ENCODE peak calls at places on chromosome 21, in nine cellular contexts. K is stimulated activated CD4-positive, alpha-beta T cell treated with anti-CD3 and anti-CD28 coated beads, TNF-alpha, amount 100 ng/mL, for 24 hours; W is CD4-positive, alpha-beta memory T cell; J is NCI-H774; D is epithelial cell of prostate; C is sigmoid colon; O is kidney tubule cell; X is activated naive CD4-positive, alpha-beta T cell treated with anti-CD3 and anti-CD28 coated beads, Interleukin-2, amount 10 ng/mL, durations not matched to agents 7 days and 5 days; P is adipocyte. H is an unnamed sample.

GRCh38 chr21:28959367-28960099 is 33.1 kb downstream of the LTN1 start:
- DNase-seq in K (no peak), W (no peak), J (no peak), D (no peak), C (no peak), O (peak), X (no peak), P (peak), H (no peak)

GRCh38 chr21:36747815-36748381 is 49.0 kb downstream of the SIM2 start:
- DNase-seq in K (no peak), W (no peak), J (peak), D (no peak), C (no peak), O (peak), X (peak), P (peak), H (peak)

GRCh38 chr21:42080788-42081083 is 9.6 kb downstream of the UMODL1 start:
- DNase-seq in K (no peak), W (no peak), J (no peak), D (no peak), C (no peak), O (peak), X (no peak), P (peak), H (no peak)

GRCh38 chr21:46022551-46023107 is 41.1 kb downstream of the COL6A1 start:
- DNase-seq in K (no peak), W (no peak), J (peak), D (no peak), C (peak), O (no peak), X (peak), P (no peak), H (peak)

GRCh38 chr21:31850886-31851285 is 21.9 kb upstream of the HUNK start:
- DNase-seq in K (no peak), W (no peak), J (no peak), D (no peak), C (no peak), O (no peak), X (no peak), P (no peak), H (no peak)

GRCh38 chr21:31176080-31176551 is 137.8 kb upstream of the KRTAP19-8 start:
- DNase-seq in K (no peak), W (peak), J (no peak), D (no peak), C (no peak), O (no peak), X (no peak), P (no peak), H (no peak)

GRCh38 chr21:45534591-45535331 is 7.5 kb downstream of the SLC19A1 start:
- DNase-seq in K (no peak), W (no peak), J (no peak), D (no peak), C (peak), O (no peak), X (peak), P (no peak), H (no peak)

GRCh38 chr21:16154961-16155360 is 425.2 kb downstream of the USP25 start:
- DNase-seq in K (no peak), W (no peak), J (no peak), D (no peak), C (no peak), O (no peak), X (no peak), P (no peak), H (no peak)

GRCh38 chr21:29104239-29104708 is 26.2 kb upstream of the MAP3K7CL start:
- DNase-seq in K (no peak), W (no peak), J (no peak), D (no peak), C (no peak), O (peak), X (no peak), P (peak), H (no peak)

GRCh38 chr21:42685036-42685435 is 31.6 kb downstream of the PDE9A start:
- DNase-seq in K (no peak), W (no peak), J (no peak), D (no peak), C (no peak), O (no peak), X (peak), P (no peak), H (no peak)

GRCh38 chr21:43021191-43021590 is 46.8 kb downstream of the PKNOX1 start:
- DNase-seq in K (no peak), W (no peak), J (no peak), D (no peak), C (no peak), O (no peak), X (no peak), P (no peak), H (peak)

GRCh38 chr21:17780539-17780938 is 38.6 kb downstream of the C21orf91 start:
- DNase-seq in K (no peak), W (peak), J (no peak), D (no peak), C (no peak), O (peak), X (peak), P (no peak), H (no peak)

GRCh38 chr21:40719615-40720014 is 127.3 kb downstream of the DSCAM start:
- DNase-seq in K (no peak), W (no peak), J (no peak), D (no peak), C (no peak), O (no peak), X (no peak), P (no peak), H (no peak)

GRCh38 chr21:34082769-34083168 is 9.4 kb downstream of the MRPS6 start:
- DNase-seq in K (no peak), W (no peak), J (no peak), D (no peak), C (no peak), O (no peak), X (no peak), P (no peak), H (no peak)

GRCh38 chr21:18030248-18030647 is 211.1 kb upstream of the C21orf91 start:
- DNase-seq in K (no peak), W (no peak), J (no peak), D (peak), C (no peak), O (peak), X (no peak), P (no peak), H (no peak)

GRCh38 chr21:21183092-21183491 is 184.9 kb downstream of the NCAM2 start:
- DNase-seq in K (no peak), W (no peak), J (no peak), D (no peak), C (no peak), O (no peak), X (no peak), P (no peak), H (no peak)

GRCh38 chr21:15631342-15631741 is 98.4 kb upstream of the USP25 start:
- DNase-seq in K (no peak), W (no peak), J (no peak), D (no peak), C (no peak), O (peak), X (no peak), P (peak), H (no peak)

GRCh38 chr21:38804030-38804616 is 1.6 kb upstream of the ETS2 start:
- DNase-seq in K (no peak), W (no peak), J (no peak), D (no peak), C (no peak), O (no peak), X (no peak), P (no peak), H (no peak)

H was measured in posterior vena cava.